ENCODE peak calls at places on chromosome X, in six cellular contexts. One of them, this sample, is unnamed.

GRCh38 chrX:125846251-125846650 is 319.8 kb downstream of the DCAF12L2 start:
- DNase-seq in activated T-cell treated with anti-CD3 and anti-CD28 coated beads, Interleukin-2, amount 50 U/mL, for 4 hours: no peak
- DNase-seq in dermis blood vessel endothelial cell: no peak
- DNase-seq in colonic mucosa: no peak
- DNase-seq in activated naive CD4-positive, alpha-beta T cell treated with Interleukin-2 at 50 U/mL for 16 hours: no peak
- DNase-seq in AG20443: no peak
- DNase-seq in this sample: no peak

GRCh38 chrX:39331062-39331704 is 529.9 kb downstream of the MID1IP1 start:
- DNase-seq in colonic mucosa: no peak
- DNase-seq in AG20443: no peak
- DNase-seq in activated T-cell treated with anti-CD3 and anti-CD28 coated beads, Interleukin-2, amount 50 U/mL, for 4 hours: peak; percentile 20
- DNase-seq in dermis blood vessel endothelial cell: no peak
- DNase-seq in activated naive CD4-positive, alpha-beta T cell treated with Interleukin-2 at 50 U/mL for 16 hours: peak; percentile 35
- DNase-seq in this sample: no peak

GRCh38 chrX:36856849-36857248 is 151.3 kb upstream of the FAM47C start:
- DNase-seq in dermis blood vessel endothelial cell: peak; percentile 14
- DNase-seq in colonic mucosa: no peak
- DNase-seq in activated T-cell treated with anti-CD3 and anti-CD28 coated beads, Interleukin-2, amount 50 U/mL, for 4 hours: no peak
- DNase-seq in AG20443: no peak
- DNase-seq in activated naive CD4-positive, alpha-beta T cell treated with Interleukin-2 at 50 U/mL for 16 hours: no peak
- DNase-seq in this sample: no peak

GRCh38 chrX:146433771-146434170 is 375.8 kb upstream of the CXorf51B start:
- DNase-seq in colonic mucosa: no peak
- DNase-seq in AG20443: no peak
- DNase-seq in activated naive CD4-positive, alpha-beta T cell treated with Interleukin-2 at 50 U/mL for 16 hours: no peak
- DNase-seq in activated T-cell treated with anti-CD3 and anti-CD28 coated beads, Interleukin-2, amount 50 U/mL, for 4 hours: no peak
- DNase-seq in dermis blood vessel endothelial cell: no peak
- DNase-seq in this sample: no peak

GRCh38 chrX:132614297-132614696 is 125.5 kb upstream of the MBNL3 start:
- DNase-seq in dermis blood vessel endothelial cell: no peak
- DNase-seq in colonic mucosa: no peak
- DNase-seq in activated T-cell treated with anti-CD3 and anti-CD28 coated beads, Interleukin-2, amount 50 U/mL, for 4 hours: no peak
- DNase-seq in AG20443: no peak
- DNase-seq in activated naive CD4-positive, alpha-beta T cell treated with Interleukin-2 at 50 U/mL for 16 hours: no peak
- DNase-seq in this sample: no peak

GRCh38 chrX:9626379-9626778 is 139.3 kb downstream of the GPR143 start:
- DNase-seq in dermis blood vessel endothelial cell: no peak
- DNase-seq in AG20443: no peak
- DNase-seq in activated naive CD4-positive, alpha-beta T cell treated with Interleukin-2 at 50 U/mL for 16 hours: no peak
- DNase-seq in colonic mucosa: no peak
- DNase-seq in activated T-cell treated with anti-CD3 and anti-CD28 coated beads, Interleukin-2, amount 50 U/mL, for 4 hours: no peak
- DNase-seq in this sample: no peak

GRCh38 chrX:25275159-25275558 is 259.4 kb upstream of the ARX start:
- DNase-seq in colonic mucosa: no peak
- DNase-seq in AG20443: no peak
- DNase-seq in activated naive CD4-positive, alpha-beta T cell treated with Interleukin-2 at 50 U/mL for 16 hours: no peak
- DNase-seq in dermis blood vessel endothelial cell: no peak
- DNase-seq in activated T-cell treated with anti-CD3 and anti-CD28 coated beads, Interleukin-2, amount 50 U/mL, for 4 hours: no peak
- DNase-seq in this sample: no peak

GRCh38 chrX:40867352-40867751 is 132.0 kb upstream of the MED14 start:
- DNase-seq in colonic mucosa: no peak
- DNase-seq in activated naive CD4-positive, alpha-beta T cell treated with Interleukin-2 at 50 U/mL for 16 hours: no peak
- DNase-seq in dermis blood vessel endothelial cell: peak; percentile 76
- DNase-seq in AG20443: peak; percentile 15
- DNase-seq in activated T-cell treated with anti-CD3 and anti-CD28 coated beads, Interleukin-2, amount 50 U/mL, for 4 hours: no peak
- DNase-seq in this sample: no peak

GRCh38 chrX:153628129-153628528 is 18.9 kb upstream of the DUSP9 start:
- DNase-seq in dermis blood vessel endothelial cell: no peak
- DNase-seq in activated T-cell treated with anti-CD3 and anti-CD28 coated beads, Interleukin-2, amount 50 U/mL, for 4 hours: no peak
- DNase-seq in AG20443: no peak
- DNase-seq in colonic mucosa: no peak
- DNase-seq in activated naive CD4-positive, alpha-beta T cell treated with Interleukin-2 at 50 U/mL for 16 hours: no peak
- DNase-seq in this sample: no peak

GRCh38 chrX:87878926-87879325 is 361.3 kb downstream of the KLHL4 start:
- DNase-seq in activated naive CD4-positive, alpha-beta T cell treated with Interleukin-2 at 50 U/mL for 16 hours: no peak
- DNase-seq in AG20443: no peak
- DNase-seq in dermis blood vessel endothelial cell: no peak
- DNase-seq in activated T-cell treated with anti-CD3 and anti-CD28 coated beads, Interleukin-2, amount 50 U/mL, for 4 hours: no peak
- DNase-seq in colonic mucosa: no peak
- DNase-seq in this sample: no peak

GRCh38 chrX:140526138-140526537 is 21.3 kb upstream of the SOX3 start:
- DNase-seq in colonic mucosa: no peak
- DNase-seq in activated T-cell treated with anti-CD3 and anti-CD28 coated beads, Interleukin-2, amount 50 U/mL, for 4 hours: no peak
- DNase-seq in activated naive CD4-positive, alpha-beta T cell treated with Interleukin-2 at 50 U/mL for 16 hours: no peak
- DNase-seq in dermis blood vessel endothelial cell: no peak
- DNase-seq in AG20443: peak; percentile 25
- DNase-seq in this sample: no peak

GRCh38 chrX:12249997-12250396 is 111.7 kb downstream of the FRMPD4 start:
- DNase-seq in dermis blood vessel endothelial cell: no peak
- DNase-seq in activated T-cell treated with anti-CD3 and anti-CD28 coated beads, Interleukin-2, amount 50 U/mL, for 4 hours: no peak
- DNase-seq in activated naive CD4-positive, alpha-beta T cell treated with Interleukin-2 at 50 U/mL for 16 hours: no peak
- DNase-seq in colonic mucosa: no peak
- DNase-seq in AG20443: no peak
- DNase-seq in this sample: no peak

GRCh38 chrX:149962859-149963757 is 24.8 kb upstream of the EOLA2 start:
- DNase-seq in activated T-cell treated with anti-CD3 and anti-CD28 coated beads, Interleukin-2, amount 50 U/mL, for 4 hours: no peak
- DNase-seq in activated naive CD4-positive, alpha-beta T cell treated with Interleukin-2 at 50 U/mL for 16 hours: peak; percentile 19
- DNase-seq in dermis blood vessel endothelial cell: peak; percentile 79
- DNase-seq in colonic mucosa: peak; percentile 43
- DNase-seq in AG20443: peak; percentile 70
- DNase-seq in this sample: peak; percentile 53

GRCh38 chrX:42615161-42615563 is 162.8 kb downstream of the PPP1R2C start:
- DNase-seq in activated naive CD4-positive, alpha-beta T cell treated with Interleukin-2 at 50 U/mL for 16 hours: no peak
- DNase-seq in activated T-cell treated with anti-CD3 and anti-CD28 coated beads, Interleukin-2, amount 50 U/mL, for 4 hours: no peak
- DNase-seq in dermis blood vessel endothelial cell: no peak
- DNase-seq in colonic mucosa: peak; percentile 73
- DNase-seq in AG20443: no peak
- DNase-seq in this sample: no peak

GRCh38 chrX:67351411-67351810 is 192.4 kb upstream of the AR start:
- DNase-seq in AG20443: no peak
- DNase-seq in dermis blood vessel endothelial cell: no peak
- DNase-seq in activated T-cell treated with anti-CD3 and anti-CD28 coated beads, Interleukin-2, amount 50 U/mL, for 4 hours: no peak
- DNase-seq in colonic mucosa: no peak
- DNase-seq in activated naive CD4-positive, alpha-beta T cell treated with Interleukin-2 at 50 U/mL for 16 hours: no peak
- DNase-seq in this sample: no peak

GRCh38 chrX:106170318-106170717 is 2.2 kb downstream of the PWWP3B start:
- DNase-seq in colonic mucosa: no peak
- DNase-seq in AG20443: no peak
- DNase-seq in dermis blood vessel endothelial cell: no peak
- DNase-seq in activated naive CD4-positive, alpha-beta T cell treated with Interleukin-2 at 50 U/mL for 16 hours: no peak
- DNase-seq in activated T-cell treated with anti-CD3 and anti-CD28 coated beads, Interleukin-2, amount 50 U/mL, for 4 hours: no peak
- DNase-seq in this sample: peak; percentile 4

GRCh38 chrX:103437147-103437873 is 61.0 kb downstream of the BEX3 start:
- DNase-seq in activated T-cell treated with anti-CD3 and anti-CD28 coated beads, Interleukin-2, amount 50 U/mL, for 4 hours: no peak
- DNase-seq in dermis blood vessel endothelial cell: no peak
- DNase-seq in activated naive CD4-positive, alpha-beta T cell treated with Interleukin-2 at 50 U/mL for 16 hours: no peak
- DNase-seq in colonic mucosa: no peak
- DNase-seq in AG20443: peak; percentile 10
- DNase-seq in this sample: no peak

GRCh38 chrX:119041175-119041574 is 31.6 kb upstream of the CT47C1 start:
- DNase-seq in activated naive CD4-positive, alpha-beta T cell treated with Interleukin-2 at 50 U/mL for 16 hours: no peak
- DNase-seq in colonic mucosa: peak; percentile 51
- DNase-seq in AG20443: peak; percentile 69
- DNase-seq in dermis blood vessel endothelial cell: peak; percentile 81
- DNase-seq in activated T-cell treated with anti-CD3 and anti-CD28 coated beads, Interleukin-2, amount 50 U/mL, for 4 hours: no peak
- DNase-seq in this sample: peak; percentile 70

GRCh38 chrX:19750028-19750786 is 137.2 kb downstream of the SH3KBP1 start:
- DNase-seq in activated T-cell treated with anti-CD3 and anti-CD28 coated beads, Interleukin-2, amount 50 U/mL, for 4 hours: no peak
- DNase-seq in AG20443: no peak
- DNase-seq in dermis blood vessel endothelial cell: no peak
- DNase-seq in activated naive CD4-positive, alpha-beta T cell treated with Interleukin-2 at 50 U/mL for 16 hours: no peak
- DNase-seq in colonic mucosa: no peak
- DNase-seq in this sample: no peak

GRCh38 chrX:50799531-50799961 is 14.4 kb downstream of the SHROOM4 start:
- DNase-seq in dermis blood vessel endothelial cell: peak; percentile 72
- DNase-seq in AG20443: peak; percentile 61
- DNase-seq in activated naive CD4-positive, alpha-beta T cell treated with Interleukin-2 at 50 U/mL for 16 hours: no peak
- DNase-seq in activated T-cell treated with anti-CD3 and anti-CD28 coated beads, Interleukin-2, amount 50 U/mL, for 4 hours: no peak
- DNase-seq in colonic mucosa: no peak
- DNase-seq in this sample: no peak

GRCh38 chrX:41824551-41824950 is 98.8 kb downstream of the CASK start:
- DNase-seq in activated T-cell treated with anti-CD3 and anti-CD28 coated beads, Interleukin-2, amount 50 U/mL, for 4 hours: no peak
- DNase-seq in dermis blood vessel endothelial cell: peak; percentile 13
- DNase-seq in colonic mucosa: peak; percentile 28
- DNase-seq in activated naive CD4-positive, alpha-beta T cell treated with Interleukin-2 at 50 U/mL for 16 hours: no peak
- DNase-seq in AG20443: peak; percentile 29
- DNase-seq in this sample: no peak

GRCh38 chrX:102651968-102652744 is 873 bp downstream of the GPRASP1 start:
- DNase-seq in AG20443: peak; percentile 26
- DNase-seq in activated naive CD4-positive, alpha-beta T cell treated with Interleukin-2 at 50 U/mL for 16 hours: peak; percentile 55
- DNase-seq in activated T-cell treated with anti-CD3 and anti-CD28 coated beads, Interleukin-2, amount 50 U/mL, for 4 hours: peak; percentile 51
- DNase-seq in colonic mucosa: peak; percentile 40
- DNase-seq in dermis blood vessel endothelial cell: peak; percentile 41
- DNase-seq in this sample: peak; percentile 4

GRCh38 chrX:53262189-53262917 is 19.0 kb downstream of the IQSEC2 start:
- DNase-seq in colonic mucosa: no peak
- DNase-seq in AG20443: no peak
- DNase-seq in dermis blood vessel endothelial cell: no peak
- DNase-seq in activated naive CD4-positive, alpha-beta T cell treated with Interleukin-2 at 50 U/mL for 16 hours: no peak
- DNase-seq in activated T-cell treated with anti-CD3 and anti-CD28 coated beads, Interleukin-2, amount 50 U/mL, for 4 hours: no peak
- DNase-seq in this sample: no peak

GRCh38 chrX:48971325-48972213 is at the start of gene KCND1:
- DNase-seq in dermis blood vessel endothelial cell: peak; percentile 33
- DNase-seq in AG20443: peak; percentile 27
- DNase-seq in activated naive CD4-positive, alpha-beta T cell treated with Interleukin-2 at 50 U/mL for 16 hours: no peak
- DNase-seq in colonic mucosa: peak; percentile 22
- DNase-seq in activated T-cell treated with anti-CD3 and anti-CD28 coated beads, Interleukin-2, amount 50 U/mL, for 4 hours: no peak
- DNase-seq in this sample: peak; percentile 24

GRCh38 chrX:6363193-6363592 is 134.5 kb upstream of the NLGN4X start:
- DNase-seq in AG20443: no peak
- DNase-seq in activated T-cell treated with anti-CD3 and anti-CD28 coated beads, Interleukin-2, amount 50 U/mL, for 4 hours: no peak
- DNase-seq in dermis blood vessel endothelial cell: no peak
- DNase-seq in colonic mucosa: no peak
- DNase-seq in activated naive CD4-positive, alpha-beta T cell treated with Interleukin-2 at 50 U/mL for 16 hours: no peak
- DNase-seq in this sample: no peak

GRCh38 chrX:108270739-108271396 is 167.4 kb downstream of the COL4A6 start:
- DNase-seq in activated naive CD4-positive, alpha-beta T cell treated with Interleukin-2 at 50 U/mL for 16 hours: no peak
- DNase-seq in colonic mucosa: no peak
- DNase-seq in activated T-cell treated with anti-CD3 and anti-CD28 coated beads, Interleukin-2, amount 50 U/mL, for 4 hours: no peak
- DNase-seq in dermis blood vessel endothelial cell: no peak
- DNase-seq in AG20443: no peak
- DNase-seq in this sample: no peak

GRCh38 chrX:154002215-154002719 is 17.4 kb downstream of the IRAK1 start:
- DNase-seq in activated naive CD4-positive, alpha-beta T cell treated with Interleukin-2 at 50 U/mL for 16 hours: peak; percentile 52
- DNase-seq in colonic mucosa: no peak
- DNase-seq in dermis blood vessel endothelial cell: peak; percentile 7
- DNase-seq in AG20443: peak; percentile 85
- DNase-seq in activated T-cell treated with anti-CD3 and anti-CD28 coated beads, Interleukin-2, amount 50 U/mL, for 4 hours: no peak
- DNase-seq in this sample: peak; percentile 49

GRCh38 chrX:155666741-155667140 is 54.0 kb upstream of the TMLHE start:
- DNase-seq in dermis blood vessel endothelial cell: no peak
- DNase-seq in activated T-cell treated with anti-CD3 and anti-CD28 coated beads, Interleukin-2, amount 50 U/mL, for 4 hours: no peak
- DNase-seq in colonic mucosa: no peak
- DNase-seq in activated naive CD4-positive, alpha-beta T cell treated with Interleukin-2 at 50 U/mL for 16 hours: no peak
- DNase-seq in AG20443: no peak
- DNase-seq in this sample: no peak

GRCh38 chrX:41808042-41808441 is 84.1 kb downstream of the GPR82 start:
- DNase-seq in activated T-cell treated with anti-CD3 and anti-CD28 coated beads, Interleukin-2, amount 50 U/mL, for 4 hours: no peak
- DNase-seq in activated naive CD4-positive, alpha-beta T cell treated with Interleukin-2 at 50 U/mL for 16 hours: no peak
- DNase-seq in AG20443: no peak
- DNase-seq in colonic mucosa: no peak
- DNase-seq in dermis blood vessel endothelial cell: no peak
- DNase-seq in this sample: no peak

GRCh38 chrX:71622347-71623104 is 4.2 kb upstream of the CXCR3 start:
- DNase-seq in activated naive CD4-positive, alpha-beta T cell treated with Interleukin-2 at 50 U/mL for 16 hours: peak; percentile 70
- DNase-seq in AG20443: peak; percentile 88
- DNase-seq in activated T-cell treated with anti-CD3 and anti-CD28 coated beads, Interleukin-2, amount 50 U/mL, for 4 hours: peak; percentile 43
- DNase-seq in dermis blood vessel endothelial cell: peak; percentile 75
- DNase-seq in colonic mucosa: peak; percentile 85
- DNase-seq in this sample: peak; percentile 40

GRCh38 chrX:41960142-41960541 is 36.8 kb upstream of the CASK start:
- DNase-seq in activated naive CD4-positive, alpha-beta T cell treated with Interleukin-2 at 50 U/mL for 16 hours: no peak
- DNase-seq in colonic mucosa: no peak
- DNase-seq in dermis blood vessel endothelial cell: no peak
- DNase-seq in AG20443: no peak
- DNase-seq in activated T-cell treated with anti-CD3 and anti-CD28 coated beads, Interleukin-2, amount 50 U/mL, for 4 hours: no peak
- DNase-seq in this sample: no peak

GRCh38 chrX:31353095-31353494 is 281.3 kb upstream of the FTHL17 start:
- DNase-seq in colonic mucosa: no peak
- DNase-seq in AG20443: peak; percentile 63
- DNase-seq in activated naive CD4-positive, alpha-beta T cell treated with Interleukin-2 at 50 U/mL for 16 hours: no peak
- DNase-seq in activated T-cell treated with anti-CD3 and anti-CD28 coated beads, Interleukin-2, amount 50 U/mL, for 4 hours: no peak
- DNase-seq in dermis blood vessel endothelial cell: no peak
- DNase-seq in this sample: peak; percentile 9

GRCh38 chrX:64447207-64447606 is 52.0 kb upstream of the MTMR8 start:
- DNase-seq in activated naive CD4-positive, alpha-beta T cell treated with Interleukin-2 at 50 U/mL for 16 hours: no peak
- DNase-seq in dermis blood vessel endothelial cell: no peak
- DNase-seq in AG20443: no peak
- DNase-seq in colonic mucosa: no peak
- DNase-seq in activated T-cell treated with anti-CD3 and anti-CD28 coated beads, Interleukin-2, amount 50 U/mL, for 4 hours: no peak
- DNase-seq in this sample: no peak